ENCODE peak calls at places on chromosomes 1 and 21, in five cellular contexts. X is right lobe of liver, Y is body of pancreas, S is pancreas, O is heart left ventricle. G is an unnamed sample. For H3K27me3 and H3K4me1, the result is how much of the 10 kb centered on the place peaks cover.

GRCh38 chr1:18926315-18927081 is 24.1 kb upstream of the ALDH4A1 start:
- DNase-seq in X (no peak), Y (no peak), S (no peak), O (peak), G (peak)

GRCh38 chr1:58358311-58358710 is 188.2 kb downstream of the OMA1 start:
- DNase-seq in X (no peak), Y (no peak), S (no peak), O (no peak), G (no peak)

GRCh38 chr1:58896211-58897183 is 112.7 kb upstream of the JUN start:
- DNase-seq in X (no peak), Y (peak), S (peak), O (peak), G (peak)

GRCh38 chr1:224897501-224897900 is 32.0 kb upstream of the DNAH14 start:
- DNase-seq in X (no peak), Y (no peak), S (no peak), O (no peak), G (no peak)

GRCh38 chr1:25572708-25573590 is 29.5 kb downstream of the LDLRAP1 start:
- DNase-seq in X (no peak), Y (peak), S (peak), O (peak), G (peak)

GRCh38 chr1:24939657-24940193 is 9.6 kb upstream of the RUNX3 start:
- DNase-seq in X (no peak), Y (no peak), S (no peak), O (no peak), G (no peak)

GRCh38 chr1:15308135-15308534 is 61.1 kb downstream of the FHAD1 start:
- DNase-seq in X (no peak), Y (peak), S (no peak), O (no peak), G (peak)

GRCh38 chr1:211637066-211637465 is 38.4 kb downstream of the NEK2 start:
- DNase-seq in X (peak), Y (no peak), S (no peak), O (no peak), G (no peak)

GRCh38 chr21:45533731-45534571 is 8.3 kb downstream of the SLC19A1 start:
- DNase-seq in X (peak), Y (no peak), S (no peak), O (peak), G (no peak)

GRCh38 chr1:226983998-226984364 is 43.9 kb downstream of the COQ8A start:
- DNase-seq in X (no peak), Y (no peak), S (no peak), O (peak), G (no peak)

GRCh38 chr1:225812488-225813249 is 2.7 kb downstream of the EPHX1 start:
- DNase-seq in X (no peak), Y (no peak), S (no peak), O (no peak), G (no peak)

GRCh38 chr1:3731543-3731942 is 20.7 kb upstream of the CCDC27 start:
- DNase-seq in X (no peak), Y (no peak), S (no peak), O (no peak), G (no peak)

GRCh38 chr1:30706528-30706927 is 16.9 kb downstream of the MATN1 start:
- DNase-seq in X (no peak), Y (peak), S (peak), O (peak), G (no peak)

GRCh38 chr1:18783705-18784522 is 75.5 kb downstream of the TAS1R2 start:
- DNase-seq in X (no peak), Y (no peak), S (no peak), O (no peak), G (no peak)

GRCh38 chr1:153770812-153771211 is 4.4 kb upstream of the SLC27A3 start:
- DNase-seq in X (no peak), Y (no peak), S (no peak), O (peak), G (no peak)

GRCh38 chr1:12052008-12052573 is 11.0 kb upstream of the TNFRSF8 start:
- DNase-seq in X (no peak), Y (peak), S (no peak), O (peak), G (peak)

GRCh38 chr1:161039154-161039545 is 386 bp upstream of the TSTD1 start:
- DNase-seq in X (no peak), Y (no peak), S (no peak), O (no peak), G (no peak)
- H3K4me3 ChIP-seq in X (peak), Y (no peak), S (peak), O (peak), G (peak)

DNA sequence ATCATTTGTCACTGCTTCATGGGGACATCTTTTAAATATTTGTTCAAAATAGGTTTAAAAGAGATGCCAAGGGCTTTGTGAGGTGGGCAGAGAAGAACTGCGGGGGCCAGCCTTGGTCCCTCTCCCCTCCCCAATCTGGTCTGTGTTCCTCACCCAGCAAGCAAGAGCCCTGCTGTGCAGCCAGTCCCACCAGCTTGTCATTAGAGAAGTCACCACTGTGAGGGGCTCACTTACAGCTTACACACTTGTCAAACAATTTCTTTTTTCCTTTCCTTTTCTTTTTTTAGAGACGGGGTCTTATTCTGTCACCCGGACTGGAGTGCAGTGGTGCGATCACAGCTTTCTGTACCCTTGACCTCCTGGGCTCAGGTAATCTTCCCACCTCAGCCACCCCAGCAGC is 10.3 kb upstream of the CDK18 start:
- DNase-seq in X (no peak), Y (no peak), S (no peak), O (no peak), G (no peak)
- H3K27me3 ChIP-seq in X (under half), Y (under half), S (under half), O (under half), G (under half)

GRCh38 chr21:36035381-36035791 is 24.9 kb downstream of the SETD4 start:
- DNase-seq in X (no peak), Y (no peak), S (no peak), O (no peak), G (peak)

GRCh38 chr21:36039861-36040260 is 20.5 kb downstream of the SETD4 start:
- DNase-seq in X (no peak), Y (no peak), S (no peak), O (no peak), G (no peak)

GRCh38 chr21:36040389-36040788 is 19.9 kb downstream of the SETD4 start:
- DNase-seq in X (no peak), Y (no peak), S (no peak), O (no peak), G (no peak)

GRCh38 chr21:36041910-36042309 is 18.4 kb downstream of the SETD4 start:
- DNase-seq in X (no peak), Y (no peak), S (no peak), O (no peak), G (no peak)

DNA sequence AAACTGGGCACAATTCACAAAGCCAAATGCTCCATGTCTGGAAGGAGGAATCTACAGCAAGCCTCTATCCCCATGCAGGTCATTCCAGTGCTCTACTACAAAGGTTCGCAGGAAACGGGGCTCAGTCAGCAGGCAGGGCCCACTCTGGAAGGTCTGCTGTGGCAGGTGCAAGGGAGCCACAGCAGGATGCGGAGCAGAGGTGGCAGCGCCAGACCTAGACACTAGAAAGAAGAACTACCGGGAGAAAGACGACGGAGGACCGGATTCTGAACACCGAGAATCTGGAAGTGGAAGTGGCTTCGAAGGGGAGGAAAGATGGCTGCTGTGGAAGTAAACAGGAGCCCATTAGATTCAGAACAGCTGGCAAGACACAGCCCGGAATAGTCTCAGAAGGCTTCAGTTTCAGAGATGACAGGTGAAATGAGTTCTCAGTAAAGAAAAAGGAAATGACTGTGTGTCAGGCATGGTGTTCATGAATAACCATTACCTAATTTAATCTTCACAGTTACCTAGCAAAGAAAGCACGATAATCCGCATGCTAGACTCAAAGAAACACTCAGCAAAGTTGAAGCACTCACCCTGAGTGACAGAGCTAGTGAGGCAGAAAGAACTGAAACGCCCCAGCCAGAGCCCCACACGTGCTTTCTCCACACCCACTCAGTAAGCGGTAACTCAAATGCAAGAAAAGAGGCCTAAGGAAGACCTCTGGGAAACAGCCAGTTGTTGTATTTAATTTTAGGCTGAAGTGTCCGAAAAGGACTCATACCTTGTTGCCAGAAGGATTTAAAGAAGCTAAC is 21.4 kb downstream of the SETD4 start:
- DNase-seq in X (no peak), Y (no peak), S (no peak), O (no peak), G (no peak)
- H3K4me1 ChIP-seq in X (under half), Y (under half), S (under half), O (under half), G (under half)

GRCh38 chr1:63902844-63903589 is 129.2 kb downstream of the ROR1 start:
- DNase-seq in X (no peak), Y (peak), S (peak), O (no peak), G (peak)
- H3K4me3 ChIP-seq in X (no peak), Y (no peak), S (no peak), O (no peak), G (no peak)

GRCh38 chr1:179742717-179743678 is at the start of gene FAM163A:
- DNase-seq in X (no peak), Y (peak), S (no peak), O (peak), G (peak)
- H3K27me3 ChIP-seq in X (under half), Y (under half), S (under half), O (half or more), G (under half)

DNA sequence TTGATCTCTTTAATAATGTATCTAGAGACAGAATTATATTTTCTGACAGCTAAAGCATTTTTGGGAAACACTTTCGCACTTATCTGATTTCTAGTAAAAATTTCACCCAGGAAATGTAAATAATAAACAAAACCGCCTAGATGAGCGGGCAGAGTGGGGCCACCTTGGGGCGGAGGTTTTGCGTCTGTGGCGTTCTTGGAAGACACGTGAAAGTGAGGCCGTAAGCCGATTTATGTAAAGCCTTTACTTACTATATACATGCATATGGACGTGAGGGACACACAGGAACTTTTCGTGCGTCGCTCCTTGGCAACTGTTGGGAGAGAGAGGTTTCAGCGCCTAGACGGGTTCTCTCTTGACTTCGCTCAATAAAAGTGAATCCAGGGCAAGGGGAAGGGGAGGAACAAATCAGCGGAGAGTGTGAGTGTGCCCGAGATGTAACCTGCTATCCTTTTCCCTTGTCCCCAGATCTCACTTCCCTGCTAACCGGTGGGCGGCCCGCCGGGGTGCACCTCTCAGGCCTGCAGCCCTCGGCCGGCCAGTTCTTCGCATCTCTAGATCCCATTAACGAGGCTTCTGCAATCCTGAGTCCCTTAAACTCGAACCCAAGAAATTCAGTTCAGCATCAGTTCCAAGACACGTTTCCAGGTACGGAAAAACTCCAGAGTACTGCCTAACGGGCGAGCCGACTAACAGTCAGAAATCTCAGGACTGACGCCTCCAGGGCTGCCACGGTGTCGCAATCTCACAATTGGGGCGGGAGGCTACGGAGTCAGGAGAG is 1.7 kb downstream of the HLX start:
- DNase-seq in X (peak), Y (peak), S (peak), O (peak), G (peak)
- H3K4me1 ChIP-seq in X (under half), Y (under half), S (under half), O (under half), G (under half)

GRCh38 chr1:8409666-8410065 is 91.8 kb downstream of the SLC45A1 start:
- DNase-seq in X (no peak), Y (no peak), S (no peak), O (no peak), G (peak)

GRCh38 chr1:8411803-8412182 is 93.9 kb downstream of the SLC45A1 start:
- DNase-seq in X (no peak), Y (no peak), S (no peak), O (no peak), G (no peak)

GRCh38 chr1:8412183-8412831 is 94.4 kb downstream of the SLC45A1 start:
- DNase-seq in X (no peak), Y (no peak), S (no peak), O (peak), G (peak)

GRCh38 chr1:8409107-8409506 is 91.2 kb downstream of the SLC45A1 start:
- DNase-seq in X (no peak), Y (no peak), S (no peak), O (no peak), G (peak)

DNA sequence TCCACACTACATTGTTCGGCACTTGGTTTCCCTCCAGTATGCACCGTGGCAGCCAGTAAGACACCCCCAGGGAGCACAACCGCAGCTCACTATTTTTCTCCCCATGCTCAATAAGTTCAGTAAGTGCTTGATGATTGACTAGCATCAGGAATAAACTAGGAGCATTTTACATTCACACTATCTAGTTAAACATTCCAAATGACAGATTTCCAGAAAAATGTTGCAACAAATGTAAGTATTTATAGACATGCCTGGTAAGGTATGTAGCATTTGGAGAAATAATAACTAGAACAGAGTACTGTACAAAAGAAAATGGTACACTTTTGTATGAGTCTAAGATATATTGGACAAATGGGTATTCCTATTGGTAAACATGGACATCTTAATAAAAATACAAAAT is 92.9 kb downstream of the SLC45A1 start:
- DNase-seq in X (no peak), Y (no peak), S (no peak), O (no peak), G (no peak)
- H3K4me3 ChIP-seq in X (no peak), Y (no peak), S (no peak), O (no peak), G (no peak)

DNA sequence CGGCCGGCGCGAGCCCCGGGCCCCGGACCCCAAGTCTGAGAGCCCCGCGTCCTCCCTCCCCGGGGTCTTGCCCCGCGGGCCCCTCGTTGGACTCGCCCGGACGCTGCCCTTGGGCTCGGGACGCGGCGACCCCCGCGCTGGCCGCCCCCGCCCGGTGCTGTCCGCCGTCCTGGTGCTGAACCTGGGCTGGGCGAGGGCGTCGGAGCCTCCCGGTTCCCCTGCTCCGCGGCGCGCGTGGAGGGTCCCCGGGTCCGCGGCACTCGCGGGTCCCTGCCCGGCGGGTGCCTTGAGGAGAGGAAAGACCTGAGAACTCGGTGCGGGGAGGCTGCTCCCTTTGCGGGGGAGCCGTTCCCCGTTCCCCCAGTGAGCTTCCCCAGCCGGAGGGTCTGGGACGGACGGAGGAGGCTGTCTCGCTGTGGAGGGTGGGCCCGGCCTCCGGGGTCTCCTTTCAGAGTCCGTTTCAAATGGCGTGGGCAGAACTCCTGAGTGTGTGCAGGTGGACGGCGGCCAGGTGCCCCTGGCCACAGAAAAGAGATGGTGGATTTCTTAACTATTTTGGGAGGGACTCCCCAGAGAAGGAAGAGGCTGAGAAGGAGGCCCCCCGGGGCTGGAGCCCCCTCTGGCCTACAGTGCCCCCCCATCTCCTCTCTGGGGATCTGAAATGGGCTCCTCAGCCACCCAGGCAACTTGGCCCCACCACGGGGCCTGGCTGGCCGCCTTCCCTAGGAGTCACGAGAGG is 595 bp downstream of the GABRD start:
- DNase-seq in X (no peak), Y (no peak), S (no peak), O (no peak), G (no peak)
- H3K27me3 ChIP-seq in X (under half), Y (under half), S (under half), O (half or more), G (under half)

DNA sequence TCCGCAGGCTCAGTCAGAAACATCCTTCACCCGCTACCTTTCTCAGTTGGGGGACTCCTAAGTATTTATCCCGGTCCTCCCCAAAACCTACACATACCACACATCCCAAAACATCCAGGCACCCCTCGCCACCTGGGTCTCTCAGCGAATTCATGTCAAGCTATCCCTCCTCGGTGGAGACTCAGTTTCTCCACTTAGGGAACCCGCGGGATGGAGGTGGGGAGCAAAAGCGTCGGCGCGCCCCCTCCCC is 1.2 kb upstream of the ZBTB7B start:
- DNase-seq in X (no peak), Y (no peak), S (no peak), O (no peak), G (no peak)
- H3K4me1 ChIP-seq in X (under half), Y (under half), S (under half), O (under half), G (under half)

GRCh38 chr1:207059881-207060280 is 6.8 kb downstream of the PFKFB2 start:
- DNase-seq in X (no peak), Y (no peak), S (no peak), O (no peak), G (no peak)
- H3K4me3 ChIP-seq in X (no peak), Y (no peak), S (no peak), O (no peak), G (no peak)

G was measured in small intestine.